ENCODE peak calls at places on chromosomes 11 and 22, in five cellular contexts. F is H54; E is stimulated activated CD4-positive, alpha-beta T cell treated with anti-CD3 and anti-CD28 coated beads, Interleukin-15, amount 100 ng/mL, for 1 hour; B is pancreas; V is HFFc6. K is an unnamed sample.

GRCh38 chr11:94650756-94651155 is 83.6 kb downstream of the PIWIL4 start:
- DNase-seq in F (no peak), E (no peak), B (no peak), V (peak), K (peak)

GRCh38 chr11:119172513-119172912 is 4.0 kb downstream of the NLRX1 start:
- DNase-seq in F (no peak), E (no peak), B (no peak), V (no peak), K (no peak)

GRCh38 chr11:69563946-69564780 is 76.8 kb upstream of the CCND1 start:
- DNase-seq in F (no peak), E (no peak), B (no peak), V (peak), K (no peak)

GRCh38 chr11:11075515-11076171 is 217.8 kb upstream of the ZBED5 start:
- DNase-seq in F (no peak), E (no peak), B (no peak), V (no peak), K (peak)

GRCh38 chr22:24928322-24928721 is 18.2 kb downstream of the LHFPL7 start:
- DNase-seq in F (no peak), E (no peak), B (no peak), V (no peak), K (no peak)

GRCh38 chr22:39898997-39899396 is 1.9 kb upstream of the GRAP2 start:
- DNase-seq in F (no peak), E (no peak), B (no peak), V (no peak), K (no peak)

GRCh38 chr11:116446542-116446941 is 326.2 kb downstream of the BUD13 start:
- DNase-seq in F (no peak), E (no peak), B (no peak), V (no peak), K (no peak)

GRCh38 chr11:92122561-92122960 is 102.1 kb upstream of the FAT3 start:
- DNase-seq in F (no peak), E (no peak), B (no peak), V (no peak), K (no peak)

GRCh38 chr11:450809-451451 is 851 bp downstream of the PTDSS2 start:
- DNase-seq in F (peak), E (peak), B (peak), V (peak), K (peak)

K was measured in thyroid gland.